ENCODE peak calls at places on chromosomes 11 and 22, in six cellular contexts. Z, Y, W, L, M and I are unnamed samples.
A peak's percentile ranks its signal among the peaks of the same experiment; 100 is the strongest.

GRCh38 chr11:33893711-33894401 is 2.0 kb upstream of the LMO2 start:
- DNase-seq in L (no peak), M (no peak), Z (no peak), W (no peak), Y (no peak), I (no peak)

GRCh38 chr22:30214703-30215405 is 31.7 kb downstream of the LIF start:
- DNase-seq in W (no peak), Y (no peak), Z (no peak), M (no peak), L (no peak), I (no peak)

GRCh38 chr11:44943118-44943517 is 7.6 kb downstream of the TP53I11 start:
- DNase-seq in Z (no peak), Y (no peak), M (no peak), W (no peak), L (peak; percentile 36), I (no peak)

GRCh38 chr11:70205766-70206165 is 2.7 kb downstream of the FADD start:
- DNase-seq in Z (no peak), L (no peak), Y (no peak), M (no peak), W (no peak), I (no peak)

GRCh38 chr11:126488591-126489370 is 133.3 kb downstream of the ST3GAL4 start:
- DNase-seq in L (no peak), M (no peak), Z (no peak), Y (no peak), W (no peak), I (no peak)

GRCh38 chr22:20552913-20553401 is 45.5 kb downstream of the MED15 start:
- DNase-seq in L (no peak), W (no peak), Z (no peak), Y (no peak), M (no peak), I (no peak)

GRCh38 chr11:15605094-15605493 is 490.4 kb downstream of the INSC start:
- DNase-seq in Y (no peak), L (no peak), M (no peak), W (no peak), Z (no peak), I (no peak)

GRCh38 chr11:10654211-10655150 is 39.1 kb downstream of the IRAG1 start:
- DNase-seq in M (no peak), W (no peak), Z (peak; percentile 35), L (no peak), Y (no peak), I (no peak)

GRCh38 chr11:128584253-128584652 is 3.1 kb downstream of the ETS1 start:
- DNase-seq in W (no peak), M (no peak), L (no peak), Z (no peak), Y (no peak), I (no peak)

GRCh38 chr11:101267654-101268053 is 138.0 kb upstream of the PGR start:
- DNase-seq in M (no peak), Z (no peak), L (no peak), Y (no peak), W (no peak), I (no peak)

GRCh38 chr11:12865871-12866595 is 143.1 kb upstream of the RASSF10 start:
- DNase-seq in W (no peak), Y (no peak), L (no peak), Z (no peak), M (no peak), I (no peak)

GRCh38 chr11:75351541-75352416 is at the start of gene ARRB1:
- DNase-seq in M (no peak), Y (peak; percentile 30), Z (peak; percentile 70), L (peak; percentile 70), W (no peak), I (no peak)

GRCh38 chr11:103069367-103069766 is 22.6 kb downstream of the DCUN1D5 start:
- DNase-seq in Y (no peak), W (no peak), M (no peak), L (no peak), Z (no peak), I (no peak)

DNA sequence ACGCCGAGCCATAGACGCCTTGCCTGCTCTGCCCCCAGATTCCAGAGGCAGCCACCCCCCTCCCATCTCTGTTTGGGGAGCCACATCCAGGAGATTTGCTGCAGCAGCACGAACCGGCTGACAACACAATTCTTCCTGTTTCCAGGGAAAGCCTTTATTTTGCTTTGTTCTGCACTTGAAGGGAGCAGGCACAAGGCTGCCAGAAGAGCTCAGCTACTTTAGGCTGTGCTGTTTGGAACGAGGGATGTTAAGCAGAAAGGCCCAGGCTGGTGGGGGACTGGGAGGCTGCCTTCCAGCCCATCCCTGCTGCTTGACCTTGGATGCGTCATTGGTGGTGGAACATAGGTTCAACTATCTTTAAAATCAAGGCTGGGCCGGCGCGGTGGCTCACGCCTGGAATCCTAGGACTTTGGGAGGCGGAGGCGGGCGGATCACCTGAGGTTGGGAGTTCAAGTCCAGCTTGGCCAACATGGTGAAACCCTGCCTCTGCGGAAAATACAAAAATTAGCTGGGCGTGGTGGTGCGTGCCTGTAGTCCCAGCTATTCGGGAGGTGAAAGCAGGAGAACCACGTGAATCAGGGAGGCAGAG is 243.9 kb downstream of the MIAT start:
- DNase-seq in Z (no peak), M (no peak), Y (no peak), W (no peak), L (no peak), I (no peak)
- H3K4me1 ChIP-seq in Z (peaks cover 5% of the 10 kb centered on the region), M (no peaks in the 10 kb centered on the region), Y (peaks cover 10% of the 10 kb centered on the region), W (peaks cover 8% of the 10 kb centered on the region), L (no peaks in the 10 kb centered on the region), I (peaks cover under 1% of the 10 kb centered on the region)

DNA sequence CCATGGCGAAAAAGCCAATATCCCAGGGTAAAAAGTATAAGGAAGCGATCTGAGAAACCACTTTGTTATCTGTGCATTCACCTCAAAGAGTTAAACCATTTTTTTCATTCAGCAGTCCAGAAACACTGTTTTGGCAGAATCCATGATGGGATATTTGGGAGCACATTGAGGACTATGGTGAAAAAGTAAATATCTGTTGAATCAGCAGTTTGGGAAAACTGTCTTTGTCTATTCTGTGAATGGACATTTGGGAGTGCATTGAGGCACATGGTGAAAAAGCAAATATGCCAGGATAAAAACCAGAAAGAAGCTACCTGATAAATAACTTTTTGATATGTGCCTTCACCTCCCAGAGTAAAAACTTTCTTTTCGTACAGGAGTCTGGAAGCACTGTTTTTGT is 187.4 kb downstream of the OR4A47 start:
- DNase-seq in M (no peak), Y (no peak), W (no peak), Z (no peak), L (no peak), I (no peak)
- H3K9me3 ChIP-seq in M (no peaks in the 10 kb centered on the region), Y (no peaks in the 10 kb centered on the region), W (no peaks in the 10 kb centered on the region), Z (peaks cover 4% of the 10 kb centered on the region), L (no peaks in the 10 kb centered on the region), I (peaks cover 33% of the 10 kb centered on the region)

GRCh38 chr22:36359172-36359973 is 28.4 kb downstream of the MYH9 start:
- DNase-seq in M (no peak), W (no peak), L (no peak), Z (no peak), Y (no peak), I (no peak)
- H3K4me1 ChIP-seq in M (no peaks in the 10 kb centered on the region), W (peaks cover 81% of the 10 kb centered on the region), L (peaks cover 84% of the 10 kb centered on the region), Z (peaks cover 99% of the 10 kb centered on the region), Y (peaks cover 65% of the 10 kb centered on the region), I (peaks cover 96% of the 10 kb centered on the region)

DNA sequence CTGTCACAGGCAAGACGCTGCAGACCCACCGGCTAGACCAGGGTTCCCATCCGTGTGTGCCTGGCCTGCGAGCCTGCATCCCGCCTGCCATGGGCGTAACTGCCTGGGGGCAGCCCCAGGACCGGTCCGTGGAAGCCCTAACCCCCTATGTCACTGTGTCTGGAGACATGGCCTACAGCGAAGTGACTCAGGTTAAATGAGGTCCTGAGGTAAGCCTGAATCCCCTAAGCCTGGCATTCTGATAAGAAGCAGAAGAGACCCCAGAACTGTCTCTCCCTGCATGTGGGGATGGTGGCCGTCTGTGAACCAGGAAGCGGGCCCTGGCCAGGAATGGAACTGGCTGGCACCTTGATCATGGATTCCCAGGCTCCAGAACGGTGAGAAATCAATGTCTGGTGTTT is 570.1 kb downstream of the BRD1 start:
- DNase-seq in M (no peak), Z (no peak), W (no peak), Y (no peak), L (peak; percentile 2), I (no peak)
- H3K9me3 ChIP-seq in M (no peaks in the 10 kb centered on the region), Z (no peaks in the 10 kb centered on the region), W (no peaks in the 10 kb centered on the region), Y (no peaks in the 10 kb centered on the region), L (no peaks in the 10 kb centered on the region), I (no peaks in the 10 kb centered on the region)

DNA sequence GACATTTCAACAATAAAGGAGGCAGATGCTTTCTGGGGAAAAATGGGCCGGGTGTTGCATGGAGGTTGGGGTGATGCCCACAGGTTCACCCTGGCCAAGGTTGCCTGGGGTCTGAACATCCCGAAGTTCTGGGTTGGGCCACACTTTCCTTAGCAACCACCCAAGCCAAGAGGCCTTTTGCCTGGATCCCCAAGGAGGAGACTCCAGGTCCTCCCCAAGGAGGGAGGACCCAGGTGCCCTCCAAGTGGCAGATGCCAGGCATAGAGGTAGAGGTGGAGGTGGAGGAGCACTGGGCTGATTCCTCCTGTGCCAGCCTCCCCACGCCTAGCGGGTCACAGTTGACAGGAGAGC is 1.2 kb downstream of the CYB5R3 start:
- DNase-seq in Y (no peak), Z (no peak), L (no peak), W (no peak), M (no peak), I (no peak)
- H3K4me1 ChIP-seq in Y (peaks cover 55% of the 10 kb centered on the region), Z (peaks cover 37% of the 10 kb centered on the region), L (peaks cover 33% of the 10 kb centered on the region), W (peaks cover 46% of the 10 kb centered on the region), M (no peaks in the 10 kb centered on the region), I (peaks cover 57% of the 10 kb centered on the region)

DNA sequence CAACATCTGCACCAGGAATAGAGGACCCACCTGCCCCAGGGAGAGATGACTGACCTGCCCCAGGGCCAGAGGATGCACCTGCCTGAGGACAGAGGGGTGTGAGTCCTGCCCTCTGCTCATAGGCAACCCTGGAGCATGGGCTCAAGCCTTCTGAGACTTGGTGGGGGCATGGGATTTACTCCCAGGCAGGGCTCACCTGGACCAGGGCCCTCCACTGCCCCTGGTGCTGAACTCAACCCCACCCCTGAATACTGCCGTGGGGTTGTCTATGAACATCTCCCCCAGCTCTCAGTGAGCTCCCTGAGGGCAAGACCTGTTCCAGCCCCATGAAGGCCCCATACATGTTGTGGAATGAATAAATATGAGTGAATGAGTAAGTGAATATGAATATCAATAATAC is 33.8 kb upstream of the MUC5AC start:
- DNase-seq in Z (no peak), W (no peak), Y (no peak), M (no peak), L (no peak), I (no peak)
- H3K9me3 ChIP-seq in Z (no peaks in the 10 kb centered on the region), W (no peaks in the 10 kb centered on the region), Y (no peaks in the 10 kb centered on the region), M (no peaks in the 10 kb centered on the region), L (no peaks in the 10 kb centered on the region), I (no peaks in the 10 kb centered on the region)

DNA sequence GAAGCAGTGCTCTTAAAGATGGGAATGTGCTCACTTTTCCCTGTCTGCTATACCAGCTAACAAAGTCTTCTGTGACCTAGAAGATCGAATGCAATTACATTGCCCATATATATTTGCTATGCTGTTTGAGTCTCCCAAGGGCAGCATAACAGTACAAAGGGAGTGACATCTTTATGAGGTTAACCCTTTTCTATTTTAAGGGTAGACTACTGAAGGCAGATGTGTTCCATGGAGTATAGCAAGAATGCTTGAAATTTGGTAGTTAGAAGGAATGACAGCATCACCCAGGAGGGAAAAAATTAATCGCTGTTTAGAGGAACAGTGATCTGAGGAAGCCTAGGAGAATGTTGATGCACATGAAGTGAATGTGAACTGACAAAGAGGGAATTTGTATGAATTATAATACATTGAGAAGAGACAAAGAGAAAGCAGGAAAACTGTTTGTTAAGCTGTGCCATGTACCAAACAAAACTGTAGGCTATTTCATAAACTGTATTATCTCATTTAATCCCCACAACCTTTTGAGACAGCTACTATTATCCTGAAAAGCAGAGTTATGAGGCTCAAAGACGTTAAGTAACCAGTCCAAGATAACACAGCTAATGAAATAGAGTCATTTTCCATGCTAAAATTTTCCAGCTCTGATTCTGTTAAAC is 13.0 kb downstream of the MAML2 start:
- DNase-seq in M (no peak), W (no peak), Y (no peak), L (no peak), Z (no peak), I (no peak)
- H3K4me1 ChIP-seq in M (no peaks in the 10 kb centered on the region), W (no peaks in the 10 kb centered on the region), Y (peaks cover 63% of the 10 kb centered on the region), L (no peaks in the 10 kb centered on the region), Z (peaks cover 46% of the 10 kb centered on the region), I (peaks cover 44% of the 10 kb centered on the region)

GRCh38 chr11:2647953-2648352 is 51.8 kb downstream of the KCNQ1OT1 start:
- DNase-seq in Z (no peak), Y (no peak), M (no peak), W (no peak), L (no peak), I (no peak)
- H3K9me3 ChIP-seq in Z (peaks cover 98% of the 10 kb centered on the region), Y (peaks cover 6% of the 10 kb centered on the region), M (peaks cover 33% of the 10 kb centered on the region), W (no peaks in the 10 kb centered on the region), L (no peaks in the 10 kb centered on the region), I (peaks cover 78% of the 10 kb centered on the region)